ENCODE peak calls at places on chromosomes 1 and 21, in six cellular contexts. V, U, J, B, M and O are unnamed samples. For H3K9me3 and H3K4me1, the result is how much of the 10 kb centered on the place peaks cover.

GRCh38 chr1:186782791-186783190 is 46.0 kb upstream of the PLA2G4A start:
- DNase-seq in V (no peak), U (no peak), J (no peak), B (no peak), M (no peak), O (peak)

GRCh38 chr21:42627527-42628289 is 25.7 kb upstream of the PDE9A start:
- DNase-seq in V (no peak), U (no peak), J (no peak), B (no peak), M (no peak), O (no peak)

GRCh38 chr1:36083635-36084501 is at the start of gene TEKT2:
- DNase-seq in V (no peak), U (no peak), J (no peak), B (peak), M (no peak), O (peak)

GRCh38 chr1:219304227-219305226 is 130.8 kb downstream of the LYPLAL1 start:
- DNase-seq in V (peak), U (no peak), J (peak), B (no peak), M (no peak), O (peak)

GRCh38 chr21:42419845-42420244 is 16.1 kb downstream of the UBASH3A start:
- DNase-seq in V (no peak), U (no peak), J (no peak), B (no peak), M (no peak), O (no peak)

GRCh38 chr1:48190893-48191292 is 31.6 kb upstream of the SLC5A9 start:
- DNase-seq in V (no peak), U (no peak), J (no peak), B (no peak), M (no peak), O (no peak)

GRCh38 chr1:35557611-35558373 is at the start of gene NCDN:
- DNase-seq in V (peak), U (peak), J (peak), B (peak), M (peak), O (peak)

GRCh38 chr21:19603011-19603593 is 1199.5 kb upstream of the TMPRSS15 start:
- DNase-seq in V (no peak), U (no peak), J (no peak), B (no peak), M (no peak), O (no peak)

GRCh38 chr1:99496067-99496466 is 149.8 kb upstream of the PALMD start:
- DNase-seq in V (no peak), U (no peak), J (no peak), B (no peak), M (no peak), O (peak)

GRCh38 chr1:229874150-229874549 is 192.9 kb upstream of the GALNT2 start:
- DNase-seq in V (no peak), U (no peak), J (no peak), B (no peak), M (no peak), O (no peak)

GRCh38 chr1:82411604-82412003 is 610.9 kb downstream of the ADGRL2 start:
- DNase-seq in V (no peak), U (no peak), J (no peak), B (no peak), M (no peak), O (no peak)

GRCh38 chr1:93882269-93882668 is 3.3 kb upstream of the DNTTIP2 start:
- DNase-seq in V (no peak), U (no peak), J (no peak), B (no peak), M (no peak), O (no peak)

GRCh38 chr1:61149010-61149860 is 66.9 kb downstream of the NFIA start:
- DNase-seq in V (no peak), U (no peak), J (no peak), B (no peak), M (no peak), O (no peak)

GRCh38 chr1:185627136-185627535 is 107.1 kb upstream of the HMCN1 start:
- DNase-seq in V (no peak), U (no peak), J (no peak), B (no peak), M (no peak), O (no peak)

GRCh38 chr1:83583351-83584014 is 415.4 kb downstream of the TTLL7 start:
- DNase-seq in V (no peak), U (no peak), J (no peak), B (peak), M (no peak), O (no peak)

GRCh38 chr1:202170726-202171125 is 10.3 kb upstream of the PTPN7 start:
- DNase-seq in V (no peak), U (no peak), J (no peak), B (no peak), M (no peak), O (no peak)

GRCh38 chr1:208834346-208835081 is 590.3 kb upstream of the PLXNA2 start:
- DNase-seq in V (no peak), U (no peak), J (no peak), B (no peak), M (no peak), O (peak)

GRCh38 chr1:26478988-26479387 is 6.7 kb downstream of the HMGN2 start:
- DNase-seq in V (no peak), U (no peak), J (no peak), B (no peak), M (no peak), O (no peak)

GRCh38 chr1:179017383-179018326 is 8.0 kb upstream of the FAM20B start:
- DNase-seq in V (no peak), U (no peak), J (peak), B (no peak), M (no peak), O (peak)

GRCh38 chr1:60875139-60875538 is 207.2 kb upstream of the NFIA start:
- DNase-seq in V (no peak), U (no peak), J (no peak), B (no peak), M (no peak), O (no peak)

GRCh38 chr1:18946550-18947381 is 9.7 kb downstream of the IFFO2 start:
- DNase-seq in V (no peak), U (peak), J (no peak), B (no peak), M (no peak), O (no peak)

GRCh38 chr1:82400521-82400920 is 599.8 kb downstream of the ADGRL2 start:
- DNase-seq in V (no peak), U (no peak), J (no peak), B (no peak), M (no peak), O (no peak)

GRCh38 chr1:219271914-219272545 is 98.4 kb downstream of the LYPLAL1 start:
- DNase-seq in V (no peak), U (no peak), J (no peak), B (no peak), M (no peak), O (peak)

GRCh38 chr1:29650476-29650875 is 414.2 kb downstream of the PTPRU start:
- DNase-seq in V (no peak), U (no peak), J (no peak), B (peak), M (no peak), O (no peak)

GRCh38 chr1:154350383-154350782 is 25.1 kb downstream of the ATP8B2 start:
- DNase-seq in V (no peak), U (no peak), J (no peak), B (peak), M (no peak), O (no peak)
- H3K9me3 ChIP-seq in V (under half), U (under half), J (under half), B (under half), M (under half), O (under half)

GRCh38 chr1:2231667-2232254 is 3.6 kb downstream of the SKI start:
- DNase-seq in V (peak), U (peak), J (no peak), B (peak), M (peak), O (peak)

GRCh38 chr1:2233997-2234761 is 6.1 kb downstream of the SKI start:
- DNase-seq in V (peak), U (peak), J (no peak), B (peak), M (peak), O (peak)

GRCh38 chr1:2232255-2232915 is 4.3 kb downstream of the SKI start:
- DNase-seq in V (no peak), U (peak), J (no peak), B (no peak), M (no peak), O (no peak)

GRCh38 chr1:2233468-2233867 is 5.3 kb downstream of the SKI start:
- DNase-seq in V (no peak), U (no peak), J (no peak), B (peak), M (no peak), O (no peak)

GRCh38 chr1:2232916-2233438 is 4.9 kb downstream of the SKI start:
- DNase-seq in V (peak), U (no peak), J (no peak), B (peak), M (no peak), O (peak)
- H3K4me1 ChIP-seq in V (half or more), U (half or more), J (half or more), B (under half), M (half or more), O (half or more)

GRCh38 chr1:5978452-5978851 is 13.8 kb downstream of the NPHP4 start:
- DNase-seq in V (peak), U (peak), J (no peak), B (peak), M (no peak), O (no peak)

GRCh38 chr1:5981009-5981380 is 11.2 kb downstream of the NPHP4 start:
- DNase-seq in V (no peak), U (peak), J (no peak), B (no peak), M (no peak), O (no peak)

GRCh38 chr1:5982276-5982675 is 9.9 kb downstream of the NPHP4 start:
- DNase-seq in V (no peak), U (no peak), J (no peak), B (no peak), M (no peak), O (no peak)

GRCh38 chr1:5979536-5980313 is 12.5 kb downstream of the NPHP4 start:
- DNase-seq in V (peak), U (no peak), J (no peak), B (peak), M (no peak), O (no peak)

GRCh38 chr1:5980314-5981008 is 11.8 kb downstream of the NPHP4 start:
- DNase-seq in V (peak), U (peak), J (no peak), B (peak), M (peak), O (peak)
- TF ChIP-seq CTCF in V (no peak), U (no peak), J (no peak), B (peak), M (peak), O (peak)

DNA sequence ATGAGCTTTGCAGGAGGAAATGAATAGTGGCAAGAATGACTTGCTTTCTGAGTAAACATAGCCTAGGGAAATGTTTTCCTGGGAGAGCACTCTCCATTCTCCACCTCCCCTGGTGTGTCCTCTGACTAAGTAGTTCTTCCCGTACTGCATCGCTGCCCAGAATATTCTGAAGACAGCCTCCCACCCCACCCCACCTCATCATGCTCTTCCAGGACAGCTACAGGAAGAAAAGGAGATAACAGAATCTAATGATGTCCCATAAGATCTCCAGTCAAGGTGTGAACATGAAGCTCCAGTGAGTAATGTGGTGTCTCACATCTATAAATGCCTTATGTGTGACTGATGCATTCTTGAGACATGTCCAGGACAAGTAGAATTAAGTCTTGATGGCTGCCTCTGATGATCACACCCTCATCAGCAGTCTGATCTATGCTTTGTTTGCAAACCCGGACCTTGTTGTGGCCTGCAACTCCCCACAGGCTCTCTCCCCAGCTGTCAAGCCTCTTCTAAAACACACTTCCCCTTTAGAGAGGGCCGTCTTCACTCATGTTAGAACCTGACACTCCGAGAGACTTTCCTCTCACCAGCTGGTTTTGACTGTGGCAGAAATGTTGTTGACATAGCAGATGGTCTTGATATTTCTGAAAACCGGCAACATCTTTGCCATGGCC is 183.0 kb downstream of the CYYR1 start:
- DNase-seq in V (no peak), U (no peak), J (peak), B (no peak), M (no peak), O (peak)
- H3K9me3 ChIP-seq in V (under half), U (under half), J (under half), B (under half), M (under half), O (under half)